ENCODE peak calls at places on chromosomes 4 and X, in four cellular contexts. H, R, E and Z are unnamed samples.

GRCh38 chr4:82988323-82988832 is 22.2 kb downstream of the LIN54 start:
- DNase-seq in E (no peak), R (no peak), H (no peak), Z (no peak)

GRCh38 chr4:180057891-180058643 is 2185.1 kb upstream of the TENM3 start:
- DNase-seq in R (no peak), H (peak), E (no peak), Z (no peak)

GRCh38 chr4:113695328-113696169 is 66.0 kb downstream of the CAMK2D start:
- DNase-seq in H (no peak), R (no peak), E (no peak), Z (no peak)

GRCh38 chrX:54043696-54044125 is 562 bp downstream of the PHF8 start:
- DNase-seq in E (peak), R (peak), H (peak), Z (peak)

GRCh38 chrX:39777623-39778025 is 320.1 kb downstream of the BCOR start:
- DNase-seq in E (no peak), H (no peak), R (no peak), Z (no peak)

GRCh38 chr4:8351931-8352367 is 82.4 kb downstream of the HTRA3 start:
- DNase-seq in H (no peak), E (no peak), R (no peak), Z (no peak)

GRCh38 chr4:101921370-101921769 is 130.8 kb downstream of the BANK1 start:
- DNase-seq in E (no peak), H (no peak), R (no peak), Z (no peak)

GRCh38 chr4:55372259-55372658 is 23.5 kb upstream of the TMEM165 start:
- DNase-seq in E (no peak), H (no peak), R (no peak), Z (no peak)

GRCh38 chr4:100576570-100576969 is 58.7 kb upstream of the EMCN start:
- DNase-seq in E (no peak), H (peak), R (no peak), Z (no peak)

GRCh38 chrX:134144231-134144630 is 92.8 kb upstream of the CCDC160 start:
- DNase-seq in H (peak), E (no peak), R (no peak), Z (peak)

GRCh38 chr4:6785572-6785925 is 3.0 kb downstream of the KIAA0232 start:
- DNase-seq in R (no peak), H (no peak), E (no peak), Z (no peak)

GRCh38 chrX:25156323-25156722 is 140.6 kb upstream of the ARX start:
- DNase-seq in R (no peak), E (no peak), H (no peak), Z (no peak)